ENCODE peak calls at places on chromosome 16, in nine cellular contexts. Z, Y, X, D, I, F, S, O and W are unnamed samples.

GRCh38 chr16:1333149-1333812 is at the start of gene BAIAP3:
- DNase-seq in Z (no peak), Y (no peak), X (peak; percentile 92), D (no peak), I (peak; percentile 56), F (peak; percentile 77), S (no peak), O (no peak), W (no peak)

GRCh38 chr16:14502256-14502875 is 127.7 kb downstream of the PARN start:
- DNase-seq in Z (no peak), Y (no peak), X (no peak), D (no peak), I (no peak), F (no peak), S (no peak), O (no peak), W (no peak)

GRCh38 chr16:11126389-11127072 is 129.5 kb downstream of the SOCS1 start:
- DNase-seq in Z (no peak), Y (no peak), X (no peak), D (no peak), I (no peak), F (no peak), S (no peak), O (no peak), W (no peak)

GRCh38 chr16:51849715-51850114 is 697.2 kb downstream of the TOX3 start:
- DNase-seq in Z (no peak), Y (no peak), X (no peak), D (peak; percentile 9), I (no peak), F (no peak), S (no peak), O (no peak), W (no peak)

GRCh38 chr16:86899156-86899555 is 320.8 kb downstream of the FOXL1 start:
- DNase-seq in Z (no peak), Y (no peak), X (no peak), D (no peak), I (no peak), F (no peak), S (no peak), O (no peak), W (no peak)

GRCh38 chr16:88878967-88879787 is 12.7 kb upstream of the PABPN1L start:
- DNase-seq in Z (no peak), Y (no peak), X (no peak), D (no peak), I (no peak), F (no peak), S (no peak), O (no peak), W (no peak)

GRCh38 chr16:88019847-88020512 is 68.7 kb downstream of the BANP start:
- DNase-seq in Z (no peak), Y (no peak), X (peak; percentile 52), D (no peak), I (no peak), F (no peak), S (no peak), O (no peak), W (no peak)

GRCh38 chr16:78251115-78251514 is 151.7 kb downstream of the WWOX start:
- DNase-seq in Z (no peak), Y (no peak), X (no peak), D (no peak), I (no peak), F (no peak), S (no peak), O (no peak), W (no peak)

GRCh38 chr16:1745181-1745899 is 26.0 kb downstream of the NME3 start:
- DNase-seq in Z (peak; percentile 30), Y (peak; percentile 76), X (no peak), D (no peak), I (no peak), F (no peak), S (no peak), O (peak; percentile 77), W (peak; percentile 36)

GRCh38 chr16:1615761-1616160 is 3.6 kb downstream of the CRAMP1 start:
- DNase-seq in Z (no peak), Y (no peak), X (no peak), D (no peak), I (no peak), F (no peak), S (peak; percentile 40), O (no peak), W (no peak)

GRCh38 chr16:22098538-22099255 is 6.4 kb downstream of the VWA3A start:
- DNase-seq in Z (peak; percentile 59), Y (no peak), X (peak; percentile 71), D (no peak), I (peak; percentile 82), F (peak; percentile 23), S (peak; percentile 33), O (peak; percentile 46), W (peak; percentile 10)

GRCh38 chr16:316741-317464 is 33.9 kb downstream of the PDIA2 start:
- DNase-seq in Z (no peak), Y (no peak), X (no peak), D (no peak), I (no peak), F (no peak), S (no peak), O (no peak), W (no peak)

DNA sequence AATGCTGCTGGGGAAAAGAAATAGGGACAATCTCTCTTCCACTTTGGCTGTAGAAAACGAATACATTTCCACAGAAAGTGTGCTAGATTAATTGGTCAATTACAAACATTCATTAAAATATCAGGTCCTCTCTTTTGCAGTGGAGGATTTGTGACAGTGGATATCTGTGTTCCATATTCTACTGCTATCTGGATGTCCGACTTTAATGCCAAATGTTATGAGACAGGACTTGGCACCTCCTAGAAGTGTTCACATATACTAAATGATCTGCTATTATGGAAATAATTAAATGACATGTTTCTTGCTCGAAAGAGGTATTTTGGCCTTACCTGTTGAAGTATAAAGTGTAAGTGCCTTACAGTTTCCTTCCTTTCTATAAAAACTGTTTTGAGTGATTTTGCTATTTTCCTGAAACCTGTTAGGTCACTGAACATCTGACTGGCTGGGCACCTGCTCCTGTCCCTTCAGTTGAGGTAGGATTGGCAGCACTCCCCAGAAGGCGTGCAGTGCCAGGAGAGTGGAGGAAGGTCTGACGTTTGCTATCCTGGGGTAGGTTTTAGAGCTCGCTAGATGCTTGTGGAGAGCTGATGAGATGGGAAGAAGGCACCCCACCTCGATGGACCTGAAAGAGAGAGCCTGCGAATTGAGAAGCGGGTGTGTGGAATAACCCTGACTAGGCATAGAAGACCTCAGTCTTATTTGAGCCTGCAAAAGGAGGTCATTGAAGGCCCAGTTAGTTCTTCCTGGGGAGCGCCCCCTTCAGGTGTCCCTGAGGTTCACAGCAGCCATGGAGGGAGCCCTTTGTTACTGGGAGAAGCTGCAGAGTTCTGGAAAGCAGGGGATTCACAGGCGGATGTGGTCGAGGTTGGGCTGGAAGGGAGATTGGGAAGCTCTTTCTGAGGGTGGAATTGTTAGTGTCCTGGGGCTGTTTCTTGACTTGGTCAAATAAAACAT is 159.4 kb upstream of the ZNF267 start:
- DNase-seq in Z (no peak), Y (peak; percentile 81), X (peak; percentile 60), D (no peak), I (peak; percentile 18), F (no peak), S (no peak), O (no peak), W (no peak)
- TF ChIP-seq CTCF in Z (peak; percentile 31), Y (no peak), X (peak; percentile 55), D (peak; percentile 36), I (peak; percentile 51), F (no peak), S (peak; percentile 22), O (peak; percentile 25), W (peak; percentile 21)

GRCh38 chr16:85301171-85301690 is 189.0 kb upstream of the CIBAR2 start:
- DNase-seq in Z (no peak), Y (no peak), X (peak; percentile 77), D (no peak), I (no peak), F (no peak), S (no peak), O (no peak), W (no peak)
- TF ChIP-seq CTCF in Z (no peak), Y (no peak), X (no peak), D (no peak), I (no peak), F (no peak), S (no peak), O (no peak), W (no peak)

GRCh38 chr16:71883193-71883848 is 661 bp downstream of the ZNF821 start:
- DNase-seq in Z (no peak), Y (peak; percentile 85), X (no peak), D (no peak), I (peak; percentile 55), F (peak; percentile 71), S (no peak), O (peak; percentile 8), W (no peak)

GRCh38 chr16:71885261-71885650 is 1.3 kb upstream of the ZNF821 start:
- DNase-seq in Z (no peak), Y (no peak), X (no peak), D (no peak), I (no peak), F (no peak), S (no peak), O (no peak), W (no peak)

GRCh38 chr16:71880176-71880575 is 3.8 kb downstream of the ZNF821 start:
- DNase-seq in Z (no peak), Y (no peak), X (no peak), D (no peak), I (no peak), F (no peak), S (no peak), O (no peak), W (no peak)

GRCh38 chr16:71882505-71883192 is 1.3 kb downstream of the ZNF821 start:
- DNase-seq in Z (peak; percentile 78), Y (peak; percentile 82), X (peak; percentile 77), D (no peak), I (peak; percentile 86), F (peak; percentile 77), S (peak; percentile 64), O (peak; percentile 79), W (no peak)

DNA sequence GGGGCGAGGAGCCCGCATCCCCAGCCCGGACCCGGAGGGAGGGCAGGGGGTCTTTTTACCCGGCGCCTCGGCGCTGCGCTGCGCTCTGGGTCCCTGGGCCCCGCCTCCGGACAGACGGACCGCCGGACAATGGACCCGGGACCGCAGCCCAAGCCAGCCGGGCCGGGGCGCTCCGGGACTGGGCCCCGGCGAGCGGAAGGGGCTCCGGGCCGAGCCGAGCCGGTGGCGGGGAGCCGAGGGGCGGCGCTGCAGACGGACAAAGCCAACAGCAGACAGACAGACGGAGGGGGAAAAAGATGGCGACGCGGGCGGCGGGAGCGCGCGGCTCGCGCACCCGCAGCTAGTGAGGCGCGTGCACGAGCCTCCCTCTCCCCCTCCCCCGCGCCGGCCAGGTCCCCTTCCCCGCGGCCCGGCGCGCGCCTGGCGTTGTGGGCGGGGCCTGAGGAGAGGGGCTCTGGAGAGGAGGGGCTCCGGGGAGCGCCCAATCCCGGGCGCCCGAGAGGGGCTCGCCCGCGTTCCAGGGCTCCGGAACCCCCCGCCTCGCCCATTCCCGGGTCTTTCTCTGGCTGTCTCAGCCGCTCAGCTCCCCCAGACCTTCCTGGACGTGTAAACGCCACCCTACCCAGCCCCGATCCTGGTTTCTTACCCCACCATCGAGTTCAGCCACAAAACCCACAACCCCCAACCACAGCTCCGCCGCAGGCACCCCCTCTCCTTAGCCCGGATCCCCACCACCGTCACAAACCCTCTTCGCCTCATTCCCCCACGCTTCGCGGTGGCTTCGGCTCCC is at the start of gene ZNF821:
- DNase-seq in Z (peak; percentile 52), Y (peak; percentile 94), X (peak; percentile 100), D (no peak), I (peak; percentile 94), F (peak; percentile 93), S (peak; percentile 60), O (peak; percentile 70), W (no peak)
- TF ChIP-seq CTCF in Z (no peak), Y (no peak), X (peak; percentile 50), D (no peak), I (no peak), F (peak; percentile 34), S (peak; percentile 31), O (no peak), W (peak; percentile 31)

GRCh38 chr16:84144301-84144858 is 597 bp downstream of the HSDL1 start:
- DNase-seq in Z (peak; percentile 8), Y (peak; percentile 89), X (peak; percentile 67), D (no peak), I (peak; percentile 35), F (peak; percentile 55), S (no peak), O (no peak), W (no peak)
- TF ChIP-seq CTCF in Z (no peak), Y (no peak), X (peak; percentile 40), D (peak; percentile 42), I (peak; percentile 34), F (no peak), S (peak; percentile 10), O (no peak), W (peak; percentile 12)